ENCODE peak calls at places on chromosomes 11 and 22, in nine cellular contexts. X is neural progenitor cell, I is adipocyte, M is colonic mucosa, L is HAP-1, T is BE2C, Z is heart right ventricle, Y is mammary epithelial cell, G is endodermal cell. K is an unnamed sample.
A peak's percentile ranks its signal among the peaks of the same experiment; 100 is the strongest.

GRCh38 chr11:1779034-1779805 is 15.5 kb upstream of the CTSD start:
- DNase-seq in X (no peak), I (no peak), M (no peak), L (no peak), T (no peak), Z (no peak), Y (no peak), G (no peak), K (no peak)

GRCh38 chr22:28711341-28711740 is 30.3 kb downstream of the CHEK2 start:
- DNase-seq in X (no peak), I (peak; percentile 66), M (no peak), L (no peak), T (no peak), Z (no peak), Y (no peak), G (no peak), K (no peak)

GRCh38 chr22:22195265-22196017 is 49.1 kb upstream of the VPREB1 start:
- DNase-seq in X (peak; percentile 90), I (peak; percentile 52), M (peak; percentile 83), L (peak; percentile 59), T (peak; percentile 70), Z (peak; percentile 31), Y (peak; percentile 66), G (peak; percentile 98), K (peak; percentile 88)

GRCh38 chr11:14905104-14906033 is 13.3 kb upstream of the CYP2R1 start:
- DNase-seq in X (peak; percentile 67), I (peak; percentile 42), M (peak; percentile 69), L (no peak), T (no peak), Z (peak; percentile 43), Y (no peak), G (peak; percentile 95), K (no peak)

GRCh38 chr22:50452649-50453048 is 22.2 kb downstream of the SBF1 start:
- DNase-seq in X (no peak), I (no peak), M (no peak), L (no peak), T (no peak), Z (no peak), Y (no peak), G (no peak), K (no peak)

GRCh38 chr11:75103380-75104026 is 6.8 kb upstream of the OR2AT4 start:
- DNase-seq in X (no peak), I (peak; percentile 36), M (no peak), L (no peak), T (no peak), Z (no peak), Y (peak; percentile 34), G (no peak), K (no peak)

GRCh38 chr11:127818625-127819024 is 768.7 kb downstream of the ETS1 start:
- DNase-seq in X (no peak), I (no peak), M (no peak), L (no peak), T (no peak), Z (no peak), Y (no peak), G (no peak), K (no peak)

GRCh38 chr11:68753300-68753699 is 2.0 kb upstream of the TESMIN start:
- DNase-seq in X (no peak), I (no peak), M (no peak), L (no peak), T (no peak), Z (no peak), Y (no peak), G (no peak), K (peak; percentile 56)

GRCh38 chr11:60367896-60368295 is 10.4 kb upstream of the MS4A7 start:
- DNase-seq in X (no peak), I (no peak), M (no peak), L (no peak), T (no peak), Z (no peak), Y (no peak), G (no peak), K (no peak)

GRCh38 chr11:117597083-117597482 is 199.9 kb downstream of the DSCAML1 start:
- DNase-seq in X (peak; percentile 83), I (peak; percentile 29), M (peak; percentile 30), L (peak; percentile 8), T (no peak), Z (peak; percentile 43), Y (peak; percentile 18), G (peak; percentile 94), K (peak; percentile 85)
- H3K4me3 ChIP-seq in X (no peak overlapping the region), I (no peak overlapping the region), M (no peak overlapping the region), L (no peak overlapping the region), T (no peak overlapping the region), Z (no peak overlapping the region), Y (no peak overlapping the region), G (no peak overlapping the region), K (no peak overlapping the region)

DNA sequence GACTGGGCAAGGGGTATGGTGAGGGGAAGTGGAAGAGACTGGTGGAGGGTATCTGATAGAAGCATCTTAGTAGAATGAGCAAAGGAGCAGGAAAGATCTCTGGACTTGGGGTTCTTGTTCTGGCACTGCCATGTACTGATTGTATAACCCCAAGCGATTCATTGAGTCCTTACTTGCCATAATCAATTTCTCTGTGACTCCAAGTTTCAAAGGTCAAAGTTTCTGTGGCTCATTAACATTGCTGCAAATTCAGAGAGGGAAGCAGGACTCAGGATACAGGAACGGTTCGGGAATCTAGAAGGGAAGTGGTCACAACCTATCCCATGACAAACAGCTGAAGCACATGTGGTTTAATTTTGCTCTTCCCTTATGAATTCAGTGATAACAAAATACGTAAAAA is 309 bp downstream of the OR51I2 start:
- DNase-seq in X (no peak), I (no peak), M (no peak), L (no peak), T (no peak), Z (no peak), Y (no peak), G (no peak), K (no peak)
- H3K36me3 ChIP-seq in X (no peaks in the 10 kb centered on the region), I (no peaks in the 10 kb centered on the region), M (no peaks in the 10 kb centered on the region), L (no peaks in the 10 kb centered on the region), T (no peaks in the 10 kb centered on the region), Z (no peaks in the 10 kb centered on the region), Y (no peaks in the 10 kb centered on the region), G (no peaks in the 10 kb centered on the region), K (no peaks in the 10 kb centered on the region)

GRCh38 chr11:74004694-74005615 is 3.9 kb downstream of the UCP3 start:
- DNase-seq in X (no peak), I (no peak), M (no peak), L (no peak), T (no peak), Z (no peak), Y (no peak), G (peak; percentile 56), K (peak; percentile 51)
- H3K4me3 ChIP-seq in X (no peak overlapping the region), I (no peak overlapping the region), M (no peak overlapping the region), L (no peak overlapping the region), T (no peak overlapping the region), Z (no peak overlapping the region), Y (no peak overlapping the region), G (no peak overlapping the region), K (no peak overlapping the region)

DNA sequence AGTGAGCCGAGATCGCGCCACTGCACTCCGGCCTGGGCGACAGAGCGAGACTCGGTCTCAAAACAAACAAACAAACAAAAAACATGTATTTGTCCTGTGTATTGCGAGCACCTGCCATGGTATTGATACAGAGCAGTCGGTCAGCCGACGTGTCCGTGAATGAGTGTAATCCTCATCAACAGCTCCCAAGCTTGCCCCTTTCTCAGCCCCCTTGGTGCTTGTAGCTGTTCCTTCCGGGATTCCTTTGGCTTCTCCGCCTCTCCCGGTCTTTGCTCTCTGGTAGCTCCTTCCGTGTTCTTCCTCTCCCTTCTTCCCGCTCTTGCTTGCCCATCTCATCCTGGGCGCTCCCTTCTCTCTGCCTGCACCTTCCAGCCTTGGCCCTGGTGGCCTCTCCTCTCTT is 10.9 kb downstream of the ZNF74 start:
- DNase-seq in X (no peak), I (no peak), M (no peak), L (no peak), T (no peak), Z (no peak), Y (no peak), G (peak; percentile 13), K (no peak)
- H3K36me3 ChIP-seq in X (peaks cover 3% of the 10 kb centered on the region), I (peaks cover 8% of the 10 kb centered on the region), M (no peaks in the 10 kb centered on the region), L (peaks cover 17% of the 10 kb centered on the region), T (peaks cover 16% of the 10 kb centered on the region), Z (peaks cover 63% of the 10 kb centered on the region), Y (peaks cover 6% of the 10 kb centered on the region), G (peaks cover 50% of the 10 kb centered on the region), K (peaks cover 2% of the 10 kb centered on the region)

K was measured in Caco-2.